ENCODE peak calls at places on chromosomes 6 and 20, in five cellular contexts. O, Q, U, P and Y are unnamed samples. For H3K4me1, the result is how much of the 10 kb centered on the place peaks cover.

GRCh38 chr6:3334579-3334978 is 75.8 kb downstream of the PSMG4 start:
- DNase-seq in O (no peak), Q (no peak), U (no peak), P (no peak), Y (no peak)

GRCh38 chr6:33745558-33745957 is 1.1 kb downstream of the IP6K3 start:
- DNase-seq in O (no peak), Q (no peak), U (no peak), P (no peak), Y (no peak)

GRCh38 chr20:16574656-16575355 is 1.6 kb upstream of the KIF16B start:
- DNase-seq in O (peak), Q (peak), U (peak), P (peak), Y (peak)

GRCh38 chr20:16803965-16804792 is 56.0 kb downstream of the OTOR start:
- DNase-seq in O (peak), Q (no peak), U (no peak), P (peak), Y (peak)

GRCh38 chr6:70667256-70667710 is 400 bp upstream of the SMAP1 start:
- DNase-seq in O (no peak), Q (no peak), U (no peak), P (no peak), Y (no peak)

GRCh38 chr6:107977283-107977682 is 19.3 kb upstream of the SEC63 start:
- DNase-seq in O (no peak), Q (no peak), U (no peak), P (no peak), Y (no peak)

GRCh38 chr6:127376685-127377084 is 33.3 kb upstream of the ECHDC1 start:
- DNase-seq in O (no peak), Q (no peak), U (no peak), P (no peak), Y (no peak)

GRCh38 chr6:165704001-165704748 is 41.1 kb upstream of the PDE10A start:
- DNase-seq in O (no peak), Q (no peak), U (no peak), P (no peak), Y (no peak)

GRCh38 chr6:168450921-168451320 is 9.9 kb downstream of the SMOC2 start:
- DNase-seq in O (no peak), Q (no peak), U (no peak), P (no peak), Y (no peak)

GRCh38 chr6:113457156-113457555 is 400.0 kb upstream of the MARCKS start:
- DNase-seq in O (no peak), Q (no peak), U (peak), P (no peak), Y (no peak)

GRCh38 chr6:143596857-143597256 is 80.9 kb upstream of the PHACTR2 start:
- DNase-seq in O (peak), Q (no peak), U (no peak), P (no peak), Y (no peak)

GRCh38 chr6:116530436-116530835 is 15.0 kb downstream of the TRAPPC3L start:
- DNase-seq in O (no peak), Q (no peak), U (no peak), P (no peak), Y (no peak)

GRCh38 chr6:133577851-133578250 is 311.1 kb upstream of the TCF21 start:
- DNase-seq in O (no peak), Q (no peak), U (no peak), P (no peak), Y (no peak)

GRCh38 chr6:156821707-156822106 is 44.5 kb downstream of the ARID1B start:
- DNase-seq in O (no peak), Q (no peak), U (no peak), P (no peak), Y (no peak)

GRCh38 chr6:156816505-156816904 is 39.3 kb downstream of the ARID1B start:
- DNase-seq in O (peak), Q (no peak), U (no peak), P (peak), Y (peak)

GRCh38 chr6:156822747-156823206 is 45.6 kb downstream of the ARID1B start:
- DNase-seq in O (no peak), Q (no peak), U (no peak), P (no peak), Y (no peak)

GRCh38 chr6:156824142-156824541 is 47.0 kb downstream of the ARID1B start:
- DNase-seq in O (no peak), Q (no peak), U (no peak), P (no peak), Y (no peak)

DNA sequence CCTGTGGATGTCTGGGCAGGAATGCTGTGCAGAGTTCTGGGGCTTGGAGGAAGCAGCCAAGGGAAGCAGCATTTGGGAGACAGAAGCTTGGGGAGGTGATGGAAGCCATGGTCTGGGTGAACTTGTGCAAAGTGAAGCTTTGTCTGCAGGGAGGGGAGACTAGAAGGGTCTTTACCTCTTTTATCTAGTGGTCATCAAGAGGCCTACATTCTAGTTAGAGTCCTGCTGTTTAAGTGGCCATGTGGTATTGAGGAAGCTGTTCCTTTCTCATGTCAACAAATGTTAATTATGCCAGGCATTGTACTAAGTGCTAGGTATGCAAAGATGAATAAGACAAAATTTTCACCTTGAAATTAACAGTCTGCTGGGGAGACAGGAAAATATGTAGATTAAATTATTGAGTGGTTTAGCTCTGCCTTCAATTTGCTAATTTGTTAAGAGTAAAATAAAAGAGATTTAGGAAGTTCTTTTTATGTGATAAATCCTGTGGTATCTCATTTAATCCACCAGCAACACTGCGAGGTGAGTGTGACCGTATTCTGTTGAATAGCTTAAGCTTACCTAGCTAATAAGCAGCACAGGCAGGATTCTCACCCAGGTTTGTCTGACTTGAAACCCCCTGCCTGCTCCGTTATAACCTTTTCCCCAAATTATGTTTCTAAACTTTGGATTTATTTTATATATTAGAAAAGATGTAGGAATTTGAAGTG is 43.1 kb downstream of the ARID1B start:
- DNase-seq in O (no peak), Q (no peak), U (no peak), P (no peak), Y (no peak)
- H3K4me1 ChIP-seq in O (half or more), Q (under half), U (half or more), P (half or more), Y (under half)

DNA sequence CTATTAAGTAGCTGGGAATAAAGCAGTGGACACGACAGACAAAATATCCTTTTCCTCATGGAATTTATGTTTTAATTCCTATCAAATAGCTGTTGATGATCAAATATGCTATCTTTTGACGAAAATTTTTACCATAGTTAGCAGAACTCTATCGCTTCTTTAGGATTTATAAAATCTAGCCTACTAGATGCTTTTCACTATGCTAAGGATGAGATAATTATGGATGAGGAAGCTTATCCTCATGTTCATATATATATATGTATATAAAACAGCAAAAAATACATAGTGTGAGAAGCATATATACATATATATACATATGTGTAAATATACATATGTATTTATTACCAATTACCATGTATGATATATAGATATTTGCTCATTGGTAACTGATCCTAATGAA is 12.9 kb upstream of the PRSS16 start:
- DNase-seq in O (no peak), Q (no peak), U (no peak), P (no peak), Y (no peak)
- H3K4me3 ChIP-seq in O (no peak), Q (no peak), U (no peak), P (no peak), Y (no peak)

GRCh38 chr6:43719511-43719910 is 31.9 kb upstream of the MRPS18A start:
- DNase-seq in O (no peak), Q (no peak), U (no peak), P (no peak), Y (no peak)

GRCh38 chr6:43716099-43716498 is 28.5 kb upstream of the MRPS18A start:
- DNase-seq in O (peak), Q (no peak), U (no peak), P (no peak), Y (no peak)

GRCh38 chr6:43718387-43719105 is 31.0 kb upstream of the MRPS18A start:
- DNase-seq in O (no peak), Q (no peak), U (no peak), P (no peak), Y (no peak)

GRCh38 chr6:43717822-43718221 is 30.2 kb upstream of the MRPS18A start:
- DNase-seq in O (peak), Q (no peak), U (peak), P (no peak), Y (peak)

DNA sequence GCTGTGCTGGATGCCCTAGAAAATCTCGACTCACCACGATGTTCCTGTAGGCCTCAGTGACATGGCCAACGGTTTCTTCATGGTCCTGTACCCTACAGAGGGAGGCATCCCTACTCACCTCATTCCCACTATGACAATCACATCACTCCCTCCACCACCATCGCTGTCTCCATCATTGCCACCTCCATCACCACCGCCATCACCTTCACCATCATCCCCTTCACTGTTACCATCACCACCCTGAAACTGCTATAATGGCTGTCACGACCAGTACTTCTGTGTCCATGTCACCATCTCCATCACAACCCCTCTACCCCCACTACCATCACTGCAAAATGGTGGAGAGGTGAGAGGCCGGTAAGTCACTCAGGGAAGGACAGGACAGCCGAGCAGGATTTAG is 29.8 kb upstream of the MRPS18A start:
- DNase-seq in O (no peak), Q (no peak), U (no peak), P (no peak), Y (no peak)
- H3K27ac ChIP-seq in O (peak), Q (no peak), U (peak), P (no peak), Y (peak)

GRCh38 chr6:117971637-117972036 is 64.6 kb downstream of the SLC35F1 start:
- DNase-seq in O (no peak), Q (no peak), U (no peak), P (no peak), Y (no peak)

GRCh38 chr6:117976030-117976651 is 69.1 kb downstream of the SLC35F1 start:
- DNase-seq in O (no peak), Q (peak), U (no peak), P (no peak), Y (peak)
- H3K4me1 ChIP-seq in O (under half), Q (under half), U (under half), P (under half), Y (under half)

DNA sequence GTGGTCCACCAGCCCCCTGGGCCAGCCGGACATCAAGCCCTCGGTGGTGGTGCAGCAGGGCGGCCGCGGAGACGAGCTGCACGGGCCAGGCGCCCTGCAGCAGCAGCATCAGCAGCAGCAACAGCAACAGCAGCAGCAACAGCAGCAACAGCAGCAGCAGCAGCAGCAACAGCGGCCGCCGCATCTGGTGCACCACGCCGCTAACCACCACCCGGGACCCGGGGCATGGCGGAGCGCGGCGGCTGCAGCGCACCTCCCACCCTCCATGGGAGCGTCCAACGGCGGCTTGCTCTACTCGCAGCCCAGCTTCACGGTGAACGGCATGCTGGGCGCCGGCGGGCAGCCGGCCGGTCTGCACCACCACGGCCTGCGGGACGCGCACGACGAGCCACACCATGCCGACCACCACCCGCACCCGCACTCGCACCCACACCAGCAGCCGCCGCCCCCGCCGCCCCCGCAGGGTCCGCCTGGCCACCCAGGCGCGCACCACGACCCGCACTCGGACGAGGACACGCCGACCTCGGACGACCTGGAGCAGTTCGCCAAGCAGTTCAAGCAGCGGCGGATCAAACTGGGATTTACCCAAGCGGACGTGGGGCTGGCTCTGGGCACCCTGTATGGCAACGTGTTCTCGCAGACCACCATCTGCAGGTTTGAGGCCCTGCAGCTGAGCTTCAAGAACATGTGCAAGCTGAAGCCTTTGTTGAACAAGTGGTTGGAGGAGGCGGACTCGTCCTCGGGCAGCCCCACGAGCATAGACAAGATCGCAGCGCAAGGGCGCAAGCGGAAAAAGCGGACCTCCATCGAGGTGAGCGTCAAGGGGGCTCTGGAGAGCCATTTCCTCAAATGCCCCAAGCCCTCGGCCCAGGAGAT is 1.0 kb downstream of the POU3F2 start:
- DNase-seq in O (no peak), Q (no peak), U (no peak), P (no peak), Y (no peak)
- H3K4me3 ChIP-seq in O (peak), Q (peak), U (peak), P (peak), Y (peak)